ENCODE peak calls at places on chromosomes 5 and 9, in seven cellular contexts. Z, L, G, U, N, E and M are unnamed samples.

GRCh38 chr5:68331202-68332108 is 115.9 kb downstream of the PIK3R1 start:
- DNase-seq in Z (no peak), U (no peak), E (no peak), G (no peak), N (no peak), L (no peak), M (no peak)

GRCh38 chr5:110262754-110263153 is 463.7 kb downstream of the TMEM232 start:
- DNase-seq in N (peak; percentile 16), G (no peak), L (no peak), E (no peak), U (no peak), Z (no peak), M (no peak)

GRCh38 chr5:56446728-56447127 is 213.6 kb upstream of the ANKRD55 start:
- DNase-seq in L (no peak), Z (no peak), E (no peak), G (no peak), U (no peak), N (no peak), M (no peak)

GRCh38 chr5:10793785-10794184 is 32.8 kb upstream of the DAP start:
- DNase-seq in G (no peak), N (no peak), E (no peak), Z (no peak), U (no peak), L (no peak), M (no peak)

GRCh38 chr5:74538206-74538661 is 102.3 kb downstream of the ENC1 start:
- DNase-seq in G (no peak), U (peak; percentile 65), L (no peak), Z (peak; percentile 78), E (peak; percentile 73), N (peak; percentile 18), M (peak; percentile 81)

GRCh38 chr5:135371738-135372232 is 27.2 kb downstream of the MACROH2A1 start:
- DNase-seq in E (no peak), L (no peak), N (no peak), G (no peak), U (no peak), Z (no peak), M (no peak)

GRCh38 chr5:89260254-89260653 is 377.3 kb upstream of the MEF2C start:
- DNase-seq in E (no peak), G (no peak), U (no peak), N (no peak), Z (no peak), L (no peak), M (no peak)

GRCh38 chr9:124394167-124394566 is 21.1 kb downstream of the PSMB7 start:
- DNase-seq in L (no peak), Z (no peak), E (no peak), U (no peak), G (no peak), N (no peak), M (no peak)

GRCh38 chr9:8738953-8739352 is 939.4 kb upstream of the DMAC1 start:
- DNase-seq in Z (no peak), G (no peak), U (no peak), N (no peak), E (no peak), L (peak; percentile 30), M (no peak)

GRCh38 chr9:21904371-21904770 is 89.8 kb downstream of the CDKN2A start:
- DNase-seq in Z (no peak), U (no peak), E (no peak), L (no peak), N (no peak), G (no peak), M (no peak)

GRCh38 chr5:176697929-176698520 is 50.7 kb downstream of the TSPAN17 start:
- DNase-seq in G (peak; percentile 78), L (peak; percentile 68), U (no peak), N (no peak), E (no peak), Z (no peak), M (no peak)

GRCh38 chr9:132651259-132651658 is 18.5 kb downstream of the DDX31 start:
- DNase-seq in N (no peak), E (no peak), L (no peak), G (no peak), U (no peak), Z (no peak), M (no peak)

GRCh38 chr5:159337291-159337974 is 7.1 kb upstream of the IL12B start:
- DNase-seq in N (no peak), G (no peak), U (no peak), Z (no peak), L (no peak), E (no peak), M (no peak)

DNA sequence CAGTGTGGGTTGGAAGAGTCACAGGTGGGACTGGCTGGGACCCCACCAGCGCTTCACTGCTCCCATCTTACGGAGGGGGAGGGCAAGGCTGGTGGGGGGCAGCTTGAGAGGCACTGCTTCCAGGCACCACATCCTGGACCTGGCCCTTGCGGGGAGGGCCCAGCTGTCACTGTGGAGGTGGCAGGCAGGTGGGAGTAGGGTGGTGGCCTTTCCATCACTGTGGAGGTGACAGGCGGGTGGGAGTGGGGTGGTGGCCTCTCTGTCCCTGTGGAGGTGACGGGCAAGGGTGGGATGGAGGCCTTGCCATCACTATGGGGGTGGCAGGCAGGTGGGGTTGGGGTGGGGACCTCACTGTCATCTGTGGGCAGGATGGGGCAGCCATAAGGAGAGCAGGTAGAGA is 20.6 kb downstream of the RXRA start:
- DNase-seq in Z (no peak), L (no peak), N (no peak), E (no peak), U (no peak), G (no peak), M (no peak)
- H3K4me1 ChIP-seq in Z (peaks cover 100% of the 10 kb centered on the region), L (no peaks in the 10 kb centered on the region), N (peaks cover 15% of the 10 kb centered on the region), E (peaks cover 83% of the 10 kb centered on the region), U (no peaks in the 10 kb centered on the region), G (no peaks in the 10 kb centered on the region), M (no peaks in the 10 kb centered on the region)

GRCh38 chr5:171965740-171966139 is 40.7 kb downstream of the FBXW11 start:
- DNase-seq in G (no peak), E (no peak), Z (no peak), U (no peak), L (no peak), N (no peak), M (no peak)
- H3K4me1 ChIP-seq in G (peaks cover 13% of the 10 kb centered on the region), E (peaks cover 43% of the 10 kb centered on the region), Z (peaks cover 54% of the 10 kb centered on the region), U (no peaks in the 10 kb centered on the region), L (peaks cover 40% of the 10 kb centered on the region), N (no peaks in the 10 kb centered on the region), M (peaks cover 17% of the 10 kb centered on the region)

DNA sequence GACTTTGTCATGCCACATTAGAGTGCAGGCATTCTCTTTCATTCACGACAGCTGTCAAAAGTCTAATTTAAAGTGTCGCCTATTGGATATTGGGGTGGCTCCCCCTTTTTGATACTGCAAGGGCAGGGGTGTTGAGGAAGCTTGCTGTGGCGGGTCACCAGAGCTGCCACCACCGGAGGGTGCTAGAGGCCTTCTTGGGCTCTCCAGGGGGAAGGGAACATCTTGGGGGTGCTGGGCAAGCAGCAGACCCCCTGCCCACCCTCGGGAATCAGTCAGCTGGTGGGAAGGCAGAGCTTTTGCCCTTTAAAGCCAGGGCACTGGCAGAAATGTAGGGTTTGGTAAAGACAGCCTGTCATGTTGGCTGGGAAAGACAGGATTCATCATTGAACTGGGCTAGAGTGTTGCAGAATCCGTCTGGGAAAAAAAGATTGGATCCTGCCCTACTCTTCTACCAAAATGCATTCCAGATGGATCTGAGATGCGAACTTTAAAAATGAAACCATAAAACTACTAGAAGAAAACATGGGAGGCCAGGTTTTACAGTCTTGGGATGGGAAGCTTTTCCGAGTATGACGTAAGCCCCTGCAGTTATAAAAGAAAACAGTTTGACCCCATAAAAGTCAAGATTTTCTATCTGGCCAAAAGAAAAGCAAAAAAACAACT is 22.3 kb downstream of the COL5A1 start:
- DNase-seq in N (peak; percentile 32), L (no peak), G (no peak), Z (peak; percentile 28), E (no peak), U (peak; percentile 42), M (peak; percentile 65)
- H3K4me1 ChIP-seq in N (peaks cover 27% of the 10 kb centered on the region), L (peaks cover under 1% of the 10 kb centered on the region), G (no peaks in the 10 kb centered on the region), Z (peaks cover 33% of the 10 kb centered on the region), E (peaks cover 19% of the 10 kb centered on the region), U (no peaks in the 10 kb centered on the region), M (peaks cover 32% of the 10 kb centered on the region)

GRCh38 chr5:59296317-59297264 is 596.9 kb downstream of the PDE4D start:
- DNase-seq in E (no peak), Z (no peak), N (no peak), U (no peak), L (no peak), G (no peak), M (no peak)

GRCh38 chr5:59287884-59288283 is 605.6 kb downstream of the PDE4D start:
- DNase-seq in N (no peak), L (no peak), Z (no peak), E (no peak), U (no peak), G (no peak), M (no peak)

GRCh38 chr5:59299006-59299405 is 594.5 kb downstream of the PDE4D start:
- DNase-seq in L (no peak), G (no peak), E (no peak), N (no peak), Z (no peak), U (no peak), M (no peak)

DNA sequence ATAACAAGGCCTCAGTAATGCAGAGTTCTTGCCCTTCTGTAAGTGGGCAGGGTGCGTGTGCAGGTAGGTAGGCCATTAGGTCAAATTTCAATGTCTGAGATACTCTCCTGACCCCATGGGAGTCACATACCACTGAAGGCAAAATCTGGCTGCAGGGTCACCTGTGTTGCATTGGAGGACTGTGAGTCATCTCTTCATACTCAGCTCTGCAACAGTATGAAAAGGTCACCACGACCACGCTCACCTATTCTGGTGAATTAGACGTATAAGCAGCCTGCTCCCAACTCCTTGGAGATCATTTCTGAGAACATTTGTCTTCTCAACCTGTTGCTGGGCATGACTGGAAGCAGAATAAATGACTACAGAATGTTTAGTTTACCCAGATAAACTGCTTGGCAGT is 599.8 kb downstream of the PDE4D start:
- DNase-seq in U (no peak), E (no peak), N (no peak), G (no peak), Z (no peak), L (no peak), M (no peak)
- H3K4me1 ChIP-seq in U (no peaks in the 10 kb centered on the region), E (peaks cover 13% of the 10 kb centered on the region), N (no peaks in the 10 kb centered on the region), G (peaks cover 7% of the 10 kb centered on the region), Z (peaks cover 25% of the 10 kb centered on the region), L (no peaks in the 10 kb centered on the region), M (peaks cover 4% of the 10 kb centered on the region)

DNA sequence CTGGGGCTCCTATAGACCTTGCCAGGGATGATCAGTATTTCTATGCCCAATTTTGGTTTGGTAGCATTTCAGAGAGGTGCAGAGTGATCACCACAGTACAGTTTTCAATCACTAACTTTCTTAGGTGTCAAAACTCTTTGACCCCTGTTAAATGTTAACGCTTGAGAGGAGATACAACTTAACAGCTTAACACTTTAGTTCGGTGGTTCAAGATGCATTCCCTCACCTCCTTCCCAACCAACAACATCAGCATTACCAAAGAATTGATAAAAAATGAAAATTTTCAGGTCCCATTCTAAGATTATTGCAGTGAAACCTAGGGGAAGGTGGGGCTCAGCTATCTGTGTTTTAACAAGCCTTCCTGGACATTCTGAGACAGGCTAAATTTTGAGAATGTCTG is 16.2 kb downstream of the ALDH1A1 start:
- DNase-seq in U (no peak), G (no peak), E (no peak), L (no peak), N (no peak), Z (no peak), M (no peak)
- H3K4me1 ChIP-seq in U (peaks cover 3% of the 10 kb centered on the region), G (no peaks in the 10 kb centered on the region), E (peaks cover 10% of the 10 kb centered on the region), L (no peaks in the 10 kb centered on the region), N (no peaks in the 10 kb centered on the region), Z (no peaks in the 10 kb centered on the region), M (peaks cover 5% of the 10 kb centered on the region)

GRCh38 chr9:128097156-128098016 is 29.4 kb downstream of the SLC25A25 start:
- DNase-seq in L (no peak), N (no peak), E (peak; percentile 49), U (no peak), Z (peak; percentile 52), G (peak; percentile 74), M (no peak)
- H3K4me1 ChIP-seq in L (peaks cover 35% of the 10 kb centered on the region), N (peaks cover 41% of the 10 kb centered on the region), E (peaks cover 94% of the 10 kb centered on the region), U (peaks cover 5% of the 10 kb centered on the region), Z (peaks cover 80% of the 10 kb centered on the region), G (peaks cover 26% of the 10 kb centered on the region), M (peaks cover 73% of the 10 kb centered on the region)

GRCh38 chr5:172869734-172870133 is 35.7 kb downstream of the ERGIC1 start:
- DNase-seq in E (no peak), G (no peak), Z (no peak), L (no peak), U (no peak), N (no peak), M (no peak)
- H3K4me1 ChIP-seq in E (peaks cover 90% of the 10 kb centered on the region), G (peaks cover 11% of the 10 kb centered on the region), Z (peaks cover 93% of the 10 kb centered on the region), L (peaks cover 81% of the 10 kb centered on the region), U (peaks cover 4% of the 10 kb centered on the region), N (peaks cover 42% of the 10 kb centered on the region), M (peaks cover 99% of the 10 kb centered on the region)